ENCODE peak calls at places on chromosomes 2 and 18, in ten cellular contexts. W is heart left ventricle, C is cardiac fibroblast, U is AG04450, B is upper lobe of right lung, S is colonic mucosa, A is transverse colon, N is cardiac muscle cell, R is HFFc6, Y is GM20000. E is an unnamed sample.

GRCh38 chr2:85385746-85386145 is 24.4 kb downstream of the CAPG start:
- DNase-seq in W (no peak), C (no peak), U (no peak), B (no peak), S (no peak), A (no peak), N (no peak), R (no peak), Y (no peak), E (no peak)

GRCh38 chr2:223865124-223865523 is 27.7 kb upstream of the AP1S3 start:
- DNase-seq in W (no peak), C (no peak), U (no peak), B (no peak), S (no peak), A (no peak), N (no peak), R (no peak), Y (no peak), E (no peak)

GRCh38 chr2:143218621-143219020 is 89.4 kb downstream of the ARHGAP15 start:
- DNase-seq in W (no peak), C (no peak), U (no peak), B (no peak), S (no peak), A (no peak), N (no peak), R (no peak), Y (no peak), E (no peak)

GRCh38 chr2:46246790-46247189 is 50.4 kb upstream of the EPAS1 start:
- DNase-seq in W (no peak), C (no peak), U (no peak), B (no peak), S (no peak), A (no peak), N (no peak), R (no peak), Y (no peak), E (no peak)

GRCh38 chr2:234579231-234579962 is 82.5 kb upstream of the ARL4C start:
- DNase-seq in W (no peak), C (no peak), U (no peak), B (no peak), S (no peak), A (no peak), N (no peak), R (peak; percentile 58), Y (no peak), E (no peak)

GRCh38 chr2:28469304-28469703 is 26.6 kb upstream of the PLB1 start:
- DNase-seq in W (no peak), C (peak; percentile 54), U (no peak), B (peak; percentile 33), S (no peak), A (no peak), N (no peak), R (peak; percentile 13), Y (no peak), E (no peak)

GRCh38 chr2:203659650-203660049 is 46.8 kb upstream of the CD28 start:
- DNase-seq in W (no peak), C (no peak), U (no peak), B (no peak), S (no peak), A (peak; percentile 33), N (no peak), R (no peak), Y (no peak), E (peak; percentile 68)

GRCh38 chr2:57868619-57869139 is 177.9 kb upstream of the VRK2 start:
- DNase-seq in W (no peak), C (no peak), U (no peak), B (no peak), S (no peak), A (no peak), N (no peak), R (no peak), Y (no peak), E (no peak)

GRCh38 chr2:201781583-201782051 is 884 bp upstream of the ALS2 start:
- DNase-seq in W (no peak), C (peak; percentile 19), U (no peak), B (no peak), S (peak; percentile 29), A (no peak), N (peak; percentile 9), R (no peak), Y (peak; percentile 17), E (no peak)

GRCh38 chr2:201779996-201780673 is 598 bp downstream of the ALS2 start:
- DNase-seq in W (no peak), C (peak; percentile 11), U (no peak), B (no peak), S (peak; percentile 30), A (no peak), N (no peak), R (no peak), Y (peak; percentile 6), E (no peak)

GRCh38 chr2:201777869-201778268 is 2.9 kb downstream of the ALS2 start:
- DNase-seq in W (no peak), C (no peak), U (no peak), B (no peak), S (no peak), A (no peak), N (no peak), R (no peak), Y (no peak), E (no peak)

GRCh38 chr2:201784547-201784946 is 3.8 kb upstream of the ALS2 start:
- DNase-seq in W (no peak), C (no peak), U (no peak), B (no peak), S (no peak), A (no peak), N (no peak), R (no peak), Y (no peak), E (no peak)

DNA sequence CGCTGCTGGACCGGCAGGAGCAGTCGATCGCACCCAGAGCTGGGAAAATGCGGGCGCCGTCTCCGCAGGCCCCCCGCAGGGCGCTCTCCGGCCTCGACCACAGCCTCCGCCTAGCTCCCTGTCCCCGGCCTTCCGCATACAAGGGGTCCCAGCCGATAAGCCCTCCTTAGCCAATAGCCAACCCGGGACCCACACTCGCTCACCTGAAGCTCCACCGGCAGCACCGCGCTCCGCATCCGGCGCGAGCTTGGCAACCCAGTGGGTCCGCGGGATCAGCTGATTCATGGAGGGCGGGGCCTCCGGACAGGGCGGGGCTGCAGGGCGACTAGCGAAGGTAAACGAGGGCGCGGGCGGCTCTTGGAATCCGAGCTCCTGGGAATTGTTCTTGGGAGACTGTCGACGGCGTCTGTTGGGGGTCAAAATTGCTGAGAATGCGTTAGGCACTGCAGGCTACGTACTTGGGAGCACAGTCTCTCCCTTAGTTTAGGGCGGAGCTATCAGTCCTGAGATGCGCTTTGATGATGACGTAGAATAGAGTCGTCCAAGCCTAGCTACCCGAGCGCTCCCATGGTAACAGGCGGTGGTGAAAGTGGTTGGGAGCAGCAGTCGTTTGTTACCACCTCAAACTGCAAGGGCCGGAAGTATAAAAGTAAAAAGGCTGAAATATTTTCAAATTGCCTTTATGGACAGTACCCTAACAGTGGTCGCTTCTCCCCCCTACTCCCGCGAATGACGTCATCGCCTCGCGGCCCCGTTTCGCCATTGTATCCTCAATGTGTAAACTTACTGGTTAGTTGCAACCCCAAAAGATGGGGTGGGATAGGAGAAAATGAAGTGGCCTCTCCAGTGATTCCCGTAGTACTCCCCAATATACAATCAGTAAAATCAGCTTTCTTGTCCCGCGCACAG is at the start of gene ALS2:
- DNase-seq in W (peak; percentile 98), C (peak; percentile 99), U (peak; percentile 98), B (peak; percentile 99), S (peak; percentile 98), A (peak; percentile 97), N (peak; percentile 98), R (peak; percentile 100), Y (peak; percentile 89), E (peak; percentile 84)
- TF ChIP-seq CTCF in W (no peak), C (no peak), U (no peak), B (no peak), S (no peak), A (no peak), N (no peak), R (no peak), Y (no peak), E (no peak)

DNA sequence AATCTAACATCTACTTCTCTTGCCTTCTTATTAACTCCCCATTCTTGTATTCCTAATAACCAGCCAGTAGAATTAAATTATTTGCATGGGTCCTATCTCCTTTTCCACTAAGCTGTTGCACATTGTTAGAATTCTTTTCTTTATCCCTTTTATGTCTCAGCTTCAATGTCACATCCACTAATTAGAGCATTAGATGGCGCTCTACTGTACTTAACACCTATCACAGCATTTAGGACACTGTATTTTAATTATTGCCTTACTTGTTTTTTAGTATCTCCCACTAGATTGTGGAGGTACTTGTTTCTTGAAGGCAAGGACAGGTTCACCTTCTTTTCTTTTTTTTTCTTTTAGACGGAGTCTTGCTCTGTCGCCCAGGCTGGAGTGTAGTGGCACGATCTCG is 3.8 kb downstream of the LIPT1 start:
- DNase-seq in W (no peak), C (no peak), U (no peak), B (no peak), S (no peak), A (no peak), N (no peak), R (no peak), Y (no peak), E (no peak)
- TF ChIP-seq CTCF in W (no peak), C (no peak), U (no peak), B (no peak), S (no peak), A (no peak), N (no peak), R (peak; percentile 17), Y (no peak), E (no peak)

GRCh38 chr2:42903821-42904575 is 111.6 kb upstream of the HAAO start:
- DNase-seq in W (peak; percentile 58), C (no peak), U (no peak), B (no peak), S (no peak), A (no peak), N (no peak), R (no peak), Y (no peak), E (no peak)

GRCh38 chr2:42906557-42907380 is 114.4 kb upstream of the HAAO start:
- DNase-seq in W (peak; percentile 65), C (peak; percentile 60), U (no peak), B (no peak), S (peak; percentile 51), A (peak; percentile 55), N (no peak), R (peak; percentile 74), Y (no peak), E (no peak)

GRCh38 chr2:42904576-42904876 is 112.1 kb upstream of the HAAO start:
- DNase-seq in W (no peak), C (no peak), U (no peak), B (no peak), S (no peak), A (no peak), N (no peak), R (no peak), Y (no peak), E (no peak)

GRCh38 chr2:42906115-42906556 is 113.8 kb upstream of the HAAO start:
- DNase-seq in W (no peak), C (no peak), U (no peak), B (no peak), S (no peak), A (no peak), N (no peak), R (no peak), Y (no peak), E (no peak)

DNA sequence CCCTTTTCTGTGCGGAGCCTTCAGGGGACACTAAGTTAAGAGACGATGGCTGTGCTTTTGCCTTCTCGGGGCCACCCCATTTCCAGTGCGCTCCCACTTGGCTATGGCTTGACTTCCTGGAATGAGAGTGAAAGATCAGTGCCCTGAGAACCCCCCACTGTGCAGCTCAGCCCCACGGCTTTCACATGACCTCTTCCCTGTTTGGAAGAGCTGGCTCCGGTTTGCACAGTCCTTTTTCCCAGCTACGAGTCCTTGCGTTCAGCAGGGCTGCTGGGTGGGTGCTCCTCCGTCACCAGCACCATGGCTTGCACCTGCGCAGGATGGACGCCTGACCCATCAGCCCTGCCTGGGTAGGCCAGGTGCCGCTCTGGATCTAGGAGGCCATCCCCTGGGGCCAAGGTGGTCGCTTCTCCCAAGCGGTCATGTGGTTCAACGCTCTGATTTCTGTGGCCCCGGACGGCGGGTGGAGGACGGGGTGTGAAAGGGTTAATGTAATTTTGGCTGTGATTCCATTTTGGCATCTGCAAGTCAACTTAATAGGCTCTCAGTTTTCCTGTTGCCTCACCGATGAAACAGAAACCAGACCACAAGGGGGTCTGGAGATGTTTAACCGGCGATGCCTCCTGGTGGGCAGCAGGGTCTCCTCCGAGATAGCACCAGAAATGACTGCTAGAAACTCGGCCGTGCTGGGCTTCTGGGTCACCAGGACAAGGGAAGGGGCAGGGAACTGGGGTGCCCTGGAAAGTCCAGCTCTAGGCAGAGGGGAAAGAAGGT is 113.1 kb upstream of the HAAO start:
- DNase-seq in W (no peak), C (peak; percentile 61), U (no peak), B (no peak), S (no peak), A (no peak), N (no peak), R (no peak), Y (no peak), E (no peak)
- TF ChIP-seq CTCF in W (no peak), C (peak; percentile 5), U (peak; percentile 27), B (peak; percentile 25), S (no peak), A (peak; percentile 34), N (peak; percentile 31), R (no peak), Y (no peak), E (no peak)

DNA sequence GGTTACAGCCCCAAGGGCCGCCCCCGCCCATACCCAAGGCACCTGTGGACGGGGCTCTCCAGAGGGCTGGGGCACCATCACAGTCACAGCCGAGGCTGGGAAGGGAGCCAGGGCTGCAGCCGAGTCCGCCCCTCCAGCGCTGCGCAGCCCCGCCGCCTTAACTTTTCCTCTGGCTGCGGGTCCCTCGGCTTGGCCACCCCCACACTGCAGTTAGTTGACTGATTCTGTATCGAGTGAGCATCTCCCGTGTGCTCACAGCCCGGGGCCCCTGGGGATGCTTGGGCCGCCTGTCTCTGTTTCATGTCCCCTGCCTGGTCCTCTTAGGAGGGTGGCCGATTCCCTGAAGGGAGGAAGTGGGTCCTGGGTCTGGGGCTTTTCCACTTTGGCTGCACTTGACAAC is 33.7 kb downstream of the EMILIN2 start:
- DNase-seq in W (no peak), C (no peak), U (no peak), B (no peak), S (no peak), A (no peak), N (no peak), R (no peak), Y (no peak), E (no peak)
- TF ChIP-seq CTCF in W (no peak), C (no peak), U (no peak), B (no peak), S (no peak), A (no peak), N (no peak), R (no peak), Y (no peak), E (no peak)